ENCODE peak calls at places on chromosomes 7 and 10, in four cellular contexts. R is kidney, D is lower lobe of right lung, T is IMR-90. A is an unnamed sample.

GRCh38 chr10:119919271-119919670 is 26.7 kb downstream of the SEC23IP start:
- DNase-seq in T (peak; percentile 70), D (no peak), R (no peak), A (no peak)

GRCh38 chr7:102875700-102876192 is 37.1 kb upstream of the LRRC17 start:
- DNase-seq in T (peak; percentile 100), R (no peak), D (no peak), A (no peak)

GRCh38 chr10:132301371-132302330 is 6.1 kb downstream of the STK32C start:
- DNase-seq in R (no peak), T (no peak), D (no peak), A (no peak)

GRCh38 chr10:95728535-95728934 is 27.4 kb upstream of the ENTPD1 start:
- DNase-seq in D (no peak), T (peak; percentile 3), R (no peak), A (no peak)

GRCh38 chr10:51472154-51472553 is 227.2 kb downstream of the CSTF2T start:
- DNase-seq in D (no peak), R (no peak), T (no peak), A (no peak)

GRCh38 chr10:89296227-89296648 is 5.6 kb upstream of the IFIT2 start:
- DNase-seq in R (no peak), T (peak; percentile 79), D (peak; percentile 44), A (no peak)

GRCh38 chr7:13965077-13965476 is 24.4 kb downstream of the ETV1 start:
- DNase-seq in T (no peak), D (no peak), R (no peak), A (no peak)

GRCh38 chr10:99777918-99778716 is 4.3 kb upstream of the ABCC2 start:
- DNase-seq in T (no peak), R (no peak), D (no peak), A (no peak)

GRCh38 chr7:90188281-90188680 is 23.3 kb upstream of the STEAP2 start:
- DNase-seq in R (no peak), D (no peak), T (no peak), A (no peak)

GRCh38 chr10:71203716-71204115 is 8.7 kb upstream of the UNC5B start:
- DNase-seq in T (no peak), D (no peak), R (no peak), A (no peak)

GRCh38 chr10:1495915-1496517 is 241.3 kb downstream of the ADARB2 start:
- DNase-seq in R (no peak), D (no peak), T (no peak), A (no peak)

GRCh38 chr7:22549667-22550513 is 49.9 kb upstream of the STEAP1B start:
- DNase-seq in D (no peak), T (peak; percentile 7), R (no peak), A (no peak)

GRCh38 chr7:133794490-133794889 is 332.6 kb upstream of the LRGUK start:
- DNase-seq in R (no peak), T (peak; percentile 11), D (no peak), A (no peak)

GRCh38 chr10:32981760-32982159 is 23.7 kb upstream of the ITGB1 start:
- DNase-seq in T (peak; percentile 68), D (no peak), R (peak; percentile 88), A (peak; percentile 39)

GRCh38 chr7:37193087-37193774 is 255.4 kb downstream of the ELMO1 start:
- DNase-seq in R (no peak), D (no peak), T (no peak), A (no peak)

GRCh38 chr10:77391605-77392235 is 245.9 kb downstream of the KCNMA1 start:
- DNase-seq in D (peak; percentile 67), T (peak; percentile 87), R (no peak), A (peak; percentile 51)

GRCh38 chr7:5424689-5425506 is 1.3 kb upstream of the TNRC18 start:
- DNase-seq in R (peak; percentile 85), D (peak; percentile 72), T (peak; percentile 33), A (peak; percentile 77)

GRCh38 chr10:68137174-68137573 is 27.9 kb downstream of the MYPN start:
- DNase-seq in D (no peak), T (peak; percentile 42), R (no peak), A (no peak)

GRCh38 chr7:116195451-116195850 is 14.9 kb upstream of the TES start:
- DNase-seq in R (no peak), D (no peak), T (peak; percentile 73), A (no peak)

GRCh38 chr10:103069453-103070331 is 123.4 kb downstream of the NT5C2 start:
- DNase-seq in R (no peak), D (peak; percentile 73), T (peak; percentile 68), A (peak; percentile 36)

GRCh38 chr7:77348371-77348813 is 67.8 kb downstream of the GSAP start:
- DNase-seq in D (no peak), T (peak; percentile 82), R (no peak), A (no peak)

GRCh38 chr7:93133020-93133419 is 15.2 kb downstream of the SAMD9L start:
- DNase-seq in T (no peak), D (no peak), R (no peak), A (no peak)

GRCh38 chr10:81957976-81958375 is 83.0 kb downstream of the NRG3 start:
- DNase-seq in D (no peak), T (no peak), R (no peak), A (no peak)

GRCh38 chr7:31775511-31775910 is 88.5 kb downstream of the PPP1R17 start:
- DNase-seq in T (no peak), R (no peak), D (no peak), A (no peak)

GRCh38 chr10:23516530-23516929 is 77.7 kb downstream of the OTUD1 start:
- DNase-seq in R (no peak), D (no peak), T (peak; percentile 12), A (no peak)

GRCh38 chr7:152556013-152556412 is 119.9 kb downstream of the XRCC2 start:
- DNase-seq in D (no peak), R (no peak), T (no peak), A (no peak)

GRCh38 chr7:1468899-1469298 is 9.6 kb upstream of the MICALL2 start:
- DNase-seq in D (no peak), R (no peak), T (no peak), A (no peak)
- H3K27ac ChIP-seq in D (no peak overlapping the region), R (no peak overlapping the region), T (no peak overlapping the region), A (no peak overlapping the region)

DNA sequence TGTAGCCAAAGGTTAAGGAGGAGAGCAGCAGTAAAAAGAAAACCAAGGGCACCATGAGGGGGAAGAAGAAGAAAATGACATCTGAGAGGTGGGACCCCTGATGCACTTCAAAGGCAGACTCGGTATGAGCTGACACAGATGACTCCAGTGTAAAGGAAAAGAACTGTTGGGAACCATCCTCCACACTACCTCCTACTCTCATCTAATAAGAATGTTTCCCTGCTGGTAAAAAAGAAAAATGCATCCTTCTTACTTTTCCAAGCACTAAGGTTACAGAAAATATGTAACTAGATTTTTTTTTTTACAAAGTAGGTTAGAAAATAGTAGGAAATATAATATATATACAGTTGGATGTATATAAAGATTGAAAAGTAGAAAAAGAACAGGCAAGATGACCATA is 16.9 kb downstream of the TAS2R41 start:
- DNase-seq in R (no peak), D (no peak), T (peak; percentile 45), A (no peak)
- TF ChIP-seq CTCF in R (no peak), D (no peak), T (peak; percentile 28), A (no peak)

DNA sequence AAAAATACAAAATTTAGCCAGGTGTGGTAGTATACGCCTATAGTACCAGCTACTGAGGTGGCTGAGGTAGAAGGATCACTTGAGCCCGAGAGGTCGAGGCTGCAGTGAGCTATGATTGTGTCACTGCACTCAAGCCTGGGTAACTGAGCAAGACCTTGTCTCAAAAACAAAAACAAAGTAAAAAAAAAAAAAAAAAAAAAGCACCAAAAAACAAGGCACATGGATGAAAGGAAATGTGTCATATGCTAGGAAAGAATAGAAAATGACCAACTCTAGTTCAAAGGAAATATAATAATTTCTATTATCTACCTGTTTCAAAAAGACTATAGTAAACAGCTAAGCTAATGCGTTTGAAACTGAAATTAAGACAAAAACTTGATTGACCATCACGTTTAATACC is 33.8 kb downstream of the UBE2H start:
- DNase-seq in D (no peak), T (no peak), R (no peak), A (no peak)
- H3K4me1 ChIP-seq in D (peaks cover 40% of the 10 kb centered on the region), T (peaks cover 5% of the 10 kb centered on the region), R (peaks cover 6% of the 10 kb centered on the region), A (peaks cover 92% of the 10 kb centered on the region)

GRCh38 chr7:4143511-4144160 is 538.5 kb upstream of the FOXK1 start:
- DNase-seq in D (peak; percentile 46), R (peak; percentile 57), T (no peak), A (no peak)

GRCh38 chr7:4144171-4144701 is 537.9 kb upstream of the FOXK1 start:
- DNase-seq in T (no peak), R (peak; percentile 39), D (peak; percentile 38), A (no peak)

GRCh38 chr7:4144801-4145470 is 537.2 kb upstream of the FOXK1 start:
- DNase-seq in R (peak; percentile 72), D (peak; percentile 51), T (peak; percentile 28), A (peak; percentile 42)

GRCh38 chr7:4140933-4141332 is 541.2 kb upstream of the FOXK1 start:
- DNase-seq in R (peak; percentile 54), D (peak; percentile 33), T (no peak), A (no peak)

DNA sequence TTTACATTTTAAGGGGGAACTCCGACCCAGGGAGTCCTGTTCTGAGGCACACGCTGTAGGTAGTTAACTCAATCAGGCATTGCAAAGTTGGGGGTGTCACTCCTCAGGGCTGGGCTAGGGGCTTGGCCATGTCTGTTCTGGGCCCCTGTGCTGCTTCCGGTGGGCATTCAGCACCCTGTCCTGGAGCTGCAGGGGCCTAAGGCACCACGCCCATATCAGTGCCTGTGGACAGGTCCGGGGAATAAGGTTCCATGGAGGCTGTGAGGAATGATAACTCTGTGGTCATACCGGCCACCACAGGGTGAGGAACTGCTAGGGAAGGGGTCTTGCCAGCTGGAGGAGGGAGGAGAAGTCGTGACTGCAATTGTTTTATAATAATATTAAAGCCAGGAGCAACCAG is 539.1 kb upstream of the FOXK1 start:
- DNase-seq in T (no peak), D (peak; percentile 24), R (peak; percentile 47), A (no peak)
- H3K27ac ChIP-seq in T (no peak overlapping the region), D (no peak overlapping the region), R (no peak overlapping the region), A (no peak overlapping the region)

DNA sequence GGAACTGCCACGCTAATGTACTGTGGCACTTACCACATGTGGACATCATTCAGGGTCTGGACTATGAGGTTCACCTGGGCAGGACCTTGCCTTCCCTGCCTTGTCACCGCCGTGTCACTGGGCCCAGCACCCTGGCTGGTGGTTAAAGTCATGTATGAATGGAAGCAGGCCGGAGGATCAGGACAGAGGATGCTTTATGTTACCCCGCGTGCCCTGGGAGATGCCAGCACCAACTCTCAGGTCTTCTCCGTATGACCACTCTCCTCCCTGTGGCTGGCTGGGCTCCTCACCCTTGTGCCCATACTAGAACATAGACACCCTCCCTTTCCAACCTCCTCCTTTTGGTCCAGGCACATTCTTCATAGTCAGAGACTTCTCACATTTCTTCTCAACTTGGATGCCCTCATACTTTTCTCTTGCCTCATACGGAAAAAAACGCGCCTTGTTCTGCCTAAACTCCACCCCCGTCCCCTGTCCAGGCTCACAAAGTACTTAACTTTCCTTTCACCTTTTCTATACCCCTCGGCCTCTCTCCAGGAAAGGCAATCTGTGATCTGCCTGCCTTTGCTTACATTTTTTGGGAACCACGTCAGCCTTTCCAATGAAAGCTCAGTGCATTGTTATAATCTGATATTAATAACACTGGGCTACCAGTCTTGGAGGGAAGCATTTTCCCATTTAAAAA is 240.0 kb downstream of the TEX36 start:
- DNase-seq in R (no peak), D (no peak), T (peak; percentile 35), A (no peak)
- TF ChIP-seq CTCF in R (no peak), D (no peak), T (no peak), A (no peak)